ENCODE peak calls at places on chromosome 16, in ten cellular contexts. E, F, N, U, R, Y, D, I, V and S are unnamed samples.

GRCh38 chr16:55828680-55829079 is 4.2 kb downstream of the CES1 start:
- DNase-seq in Y (no peak), U (no peak), N (no peak), I (no peak), D (no peak), E (no peak), F (no peak), R (no peak), V (no peak), S (no peak)

GRCh38 chr16:69187891-69188451 is 1.0 kb downstream of the SNTB2 start:
- DNase-seq in V (no peak), Y (peak), I (peak), R (peak), N (peak), E (no peak), F (peak), D (peak), U (no peak), S (peak)

GRCh38 chr16:57089406-57089805 is 3.0 kb upstream of the CPNE2 start:
- DNase-seq in E (no peak), D (no peak), F (no peak), I (no peak), N (no peak), U (no peak), V (no peak), Y (no peak), R (no peak), S (no peak)

GRCh38 chr16:90057738-90058173 is 19.4 kb downstream of the PRDM7 start:
- DNase-seq in R (no peak), U (peak), V (peak), D (no peak), F (no peak), I (no peak), E (no peak), N (peak), Y (no peak), S (peak)

GRCh38 chr16:68434654-68435210 is 13.6 kb downstream of the SMPD3 start:
- DNase-seq in V (no peak), R (no peak), Y (no peak), E (peak), D (no peak), U (no peak), F (no peak), N (no peak), I (no peak), S (no peak)

GRCh38 chr16:3716831-3717234 is 491 bp downstream of the TRAP1 start:
- DNase-seq in D (peak), U (peak), Y (no peak), E (peak), N (no peak), R (peak), V (no peak), I (no peak), F (no peak), S (peak)

GRCh38 chr16:12697437-12697836 is 106.2 kb downstream of the CPPED1 start:
- DNase-seq in I (no peak), F (no peak), N (no peak), U (no peak), Y (no peak), R (no peak), D (no peak), V (no peak), E (no peak), S (no peak)

GRCh38 chr16:54911079-54911478 is 19.6 kb upstream of the IRX5 start:
- DNase-seq in V (no peak), U (no peak), D (no peak), F (no peak), N (no peak), R (no peak), E (no peak), Y (no peak), I (no peak), S (no peak)

GRCh38 chr16:84604477-84605013 is 13.3 kb downstream of the COTL1 start:
- DNase-seq in U (peak), I (no peak), Y (no peak), R (no peak), F (no peak), E (no peak), D (no peak), N (no peak), V (no peak), S (no peak)

GRCh38 chr16:46889245-46889941 is 5.2 kb downstream of the GPT2 start:
- DNase-seq in E (no peak), V (no peak), F (no peak), I (no peak), Y (no peak), D (no peak), R (no peak), N (no peak), U (no peak), S (no peak)

GRCh38 chr16:28503470-28504259 is 3.0 kb downstream of the IL27 start:
- DNase-seq in F (no peak), Y (no peak), I (no peak), V (no peak), E (no peak), R (no peak), D (no peak), U (peak), N (peak), S (no peak)